ENCODE peak calls at places on chromosomes 5 and 9, in nine cellular contexts. C is HepG2, Z is HCT116, Q is H54, L is breast epithelium, H is heart left ventricle, V is tibial nerve, N is ovary, I is adrenal gland. E is an unnamed sample.

GRCh38 chr5:52727568-52727967 is 60.1 kb upstream of the ITGA1 start:
- DNase-seq in C (no peak), Z (no peak), Q (no peak), L (no peak), H (peak), V (no peak), N (no peak), I (peak), E (no peak)

GRCh38 chr9:110710420-110710819 is 41.8 kb downstream of the MUSK start:
- DNase-seq in C (no peak), Z (no peak), Q (no peak), L (no peak), H (no peak), V (no peak), N (no peak), I (no peak), E (no peak)

GRCh38 chr5:152314196-152314829 is 90.8 kb downstream of the NMUR2 start:
- DNase-seq in C (no peak), Z (no peak), Q (no peak), L (no peak), H (no peak), V (no peak), N (no peak), I (no peak), E (no peak)

GRCh38 chr9:78397045-78397843 is 100.3 kb downstream of the PSAT1 start:
- DNase-seq in C (no peak), Z (no peak), Q (no peak), L (no peak), H (no peak), V (no peak), N (no peak), I (no peak), E (no peak)

GRCh38 chr9:37151802-37152201 is 31.4 kb downstream of the ZCCHC7 start:
- DNase-seq in C (no peak), Z (no peak), Q (no peak), L (no peak), H (no peak), V (no peak), N (no peak), I (no peak), E (no peak)

GRCh38 chr9:85142461-85143401 is 473.2 kb downstream of the NTRK2 start:
- DNase-seq in C (peak), Z (peak), Q (peak), L (no peak), H (peak), V (peak), N (no peak), I (no peak), E (peak)

GRCh38 chr9:117416856-117417255 is 2.0 kb upstream of the ASTN2 start:
- DNase-seq in C (no peak), Z (no peak), Q (no peak), L (no peak), H (no peak), V (no peak), N (no peak), I (no peak), E (no peak)

GRCh38 chr9:17962747-17963146 is 383.9 kb downstream of the SH3GL2 start:
- DNase-seq in C (no peak), Z (no peak), Q (no peak), L (no peak), H (peak), V (no peak), N (no peak), I (no peak), E (no peak)

GRCh38 chr9:108831496-108832178 is 24.1 kb downstream of the ACTL7B start:
- DNase-seq in C (no peak), Z (no peak), Q (no peak), L (no peak), H (no peak), V (no peak), N (no peak), I (no peak), E (no peak)

GRCh38 chr5:109844148-109844547 is 154.4 kb downstream of the MAN2A1 start:
- DNase-seq in C (no peak), Z (no peak), Q (no peak), L (no peak), H (no peak), V (no peak), N (no peak), I (no peak), E (no peak)

GRCh38 chr5:36239370-36240293 is 2.1 kb downstream of the NADK2 start:
- DNase-seq in C (peak), Z (no peak), Q (no peak), L (no peak), H (no peak), V (no peak), N (no peak), I (no peak), E (no peak)

GRCh38 chr5:160064979-160065619 is 54.2 kb downstream of the PWWP2A start:
- DNase-seq in C (no peak), Z (no peak), Q (no peak), L (no peak), H (no peak), V (no peak), N (no peak), I (no peak), E (no peak)

GRCh38 chr5:36573441-36573840 is 33.0 kb upstream of the SLC1A3 start:
- DNase-seq in C (no peak), Z (no peak), Q (peak), L (no peak), H (no peak), V (no peak), N (no peak), I (no peak), E (no peak)

GRCh38 chr5:36669015-36669651 is 62.7 kb downstream of the SLC1A3 start:
- DNase-seq in C (no peak), Z (no peak), Q (no peak), L (no peak), H (peak), V (no peak), N (no peak), I (no peak), E (no peak)

GRCh38 chr9:37608250-37608649 is 15.9 kb upstream of the TOMM5 start:
- DNase-seq in C (no peak), Z (no peak), Q (no peak), L (no peak), H (no peak), V (no peak), N (no peak), I (no peak), E (no peak)

GRCh38 chr9:113187935-113188595 is 33.0 kb downstream of the FKBP15 start:
- DNase-seq in C (peak), Z (peak), Q (peak), L (no peak), H (peak), V (peak), N (no peak), I (no peak), E (no peak)

GRCh38 chr9:133889498-133890301 is 102.4 kb downstream of the VAV2 start:
- DNase-seq in C (no peak), Z (no peak), Q (peak), L (no peak), H (no peak), V (no peak), N (no peak), I (no peak), E (no peak)

GRCh38 chr9:97527626-97528528 is 26.4 kb downstream of the TMOD1 start:
- DNase-seq in C (no peak), Z (no peak), Q (no peak), L (no peak), H (no peak), V (no peak), N (no peak), I (no peak), E (no peak)

GRCh38 chr5:68762201-68762600 is 331.6 kb upstream of the SLC30A5 start:
- DNase-seq in C (no peak), Z (no peak), Q (no peak), L (no peak), H (no peak), V (no peak), N (no peak), I (no peak), E (no peak)

GRCh38 chr9:120900821-120901220 is 23.8 kb upstream of the PHF19 start:
- DNase-seq in C (no peak), Z (no peak), Q (no peak), L (no peak), H (no peak), V (no peak), N (no peak), I (no peak), E (no peak)

GRCh38 chr9:38732849-38733248 is 12.9 kb upstream of the FAM240B start:
- DNase-seq in C (no peak), Z (no peak), Q (no peak), L (no peak), H (no peak), V (no peak), N (no peak), I (no peak), E (no peak)

GRCh38 chr9:93679536-93680444 is 103.4 kb downstream of the PHF2 start:
- DNase-seq in C (no peak), Z (no peak), Q (no peak), L (peak), H (no peak), V (no peak), N (no peak), I (peak), E (no peak)

GRCh38 chr9:93060746-93061259 is 2.3 kb downstream of the SUSD3 start:
- DNase-seq in C (no peak), Z (no peak), Q (peak), L (no peak), H (no peak), V (no peak), N (no peak), I (no peak), E (no peak)

GRCh38 chr9:134054891-134055811 is 12.7 kb downstream of the BRD3 start:
- DNase-seq in C (no peak), Z (no peak), Q (no peak), L (no peak), H (peak), V (no peak), N (no peak), I (peak), E (peak)

GRCh38 chr9:18542837-18543405 is 69.0 kb downstream of the ADAMTSL1 start:
- DNase-seq in C (no peak), Z (no peak), Q (no peak), L (no peak), H (no peak), V (no peak), N (no peak), I (no peak), E (no peak)

GRCh38 chr9:134680393-134681060 is 38.9 kb downstream of the COL5A1 start:
- DNase-seq in C (no peak), Z (no peak), Q (no peak), L (no peak), H (no peak), V (no peak), N (no peak), I (no peak), E (no peak)

GRCh38 chr5:131252824-131253171 is 11.1 kb upstream of the CDC42SE2 start:
- DNase-seq in C (no peak), Z (no peak), Q (no peak), L (no peak), H (peak), V (no peak), N (no peak), I (peak), E (no peak)

GRCh38 chr5:179833056-179833708 is 12.5 kb downstream of the SQSTM1 start:
- DNase-seq in C (no peak), Z (no peak), Q (no peak), L (no peak), H (no peak), V (no peak), N (no peak), I (no peak), E (no peak)

GRCh38 chr5:179833709-179834070 is 13.0 kb downstream of the SQSTM1 start:
- DNase-seq in C (no peak), Z (no peak), Q (no peak), L (no peak), H (no peak), V (no peak), N (no peak), I (no peak), E (no peak)

GRCh38 chr5:179829732-179830435 is 9.2 kb downstream of the SQSTM1 start:
- DNase-seq in C (no peak), Z (no peak), Q (no peak), L (no peak), H (no peak), V (no peak), N (no peak), I (no peak), E (no peak)

GRCh38 chr5:179834120-179834519 is 13.4 kb downstream of the SQSTM1 start:
- DNase-seq in C (no peak), Z (no peak), Q (no peak), L (no peak), H (no peak), V (no peak), N (no peak), I (no peak), E (no peak)

GRCh38 chr5:179832039-179832745 is 11.5 kb downstream of the SQSTM1 start:
- DNase-seq in C (no peak), Z (no peak), Q (no peak), L (no peak), H (no peak), V (no peak), N (no peak), I (no peak), E (no peak)
- TF ChIP-seq POLR2A in C (no peak), Z (no peak), Q (no peak), L (no peak), H (no peak), V (no peak), N (no peak), I (no peak), E (peak)

DNA sequence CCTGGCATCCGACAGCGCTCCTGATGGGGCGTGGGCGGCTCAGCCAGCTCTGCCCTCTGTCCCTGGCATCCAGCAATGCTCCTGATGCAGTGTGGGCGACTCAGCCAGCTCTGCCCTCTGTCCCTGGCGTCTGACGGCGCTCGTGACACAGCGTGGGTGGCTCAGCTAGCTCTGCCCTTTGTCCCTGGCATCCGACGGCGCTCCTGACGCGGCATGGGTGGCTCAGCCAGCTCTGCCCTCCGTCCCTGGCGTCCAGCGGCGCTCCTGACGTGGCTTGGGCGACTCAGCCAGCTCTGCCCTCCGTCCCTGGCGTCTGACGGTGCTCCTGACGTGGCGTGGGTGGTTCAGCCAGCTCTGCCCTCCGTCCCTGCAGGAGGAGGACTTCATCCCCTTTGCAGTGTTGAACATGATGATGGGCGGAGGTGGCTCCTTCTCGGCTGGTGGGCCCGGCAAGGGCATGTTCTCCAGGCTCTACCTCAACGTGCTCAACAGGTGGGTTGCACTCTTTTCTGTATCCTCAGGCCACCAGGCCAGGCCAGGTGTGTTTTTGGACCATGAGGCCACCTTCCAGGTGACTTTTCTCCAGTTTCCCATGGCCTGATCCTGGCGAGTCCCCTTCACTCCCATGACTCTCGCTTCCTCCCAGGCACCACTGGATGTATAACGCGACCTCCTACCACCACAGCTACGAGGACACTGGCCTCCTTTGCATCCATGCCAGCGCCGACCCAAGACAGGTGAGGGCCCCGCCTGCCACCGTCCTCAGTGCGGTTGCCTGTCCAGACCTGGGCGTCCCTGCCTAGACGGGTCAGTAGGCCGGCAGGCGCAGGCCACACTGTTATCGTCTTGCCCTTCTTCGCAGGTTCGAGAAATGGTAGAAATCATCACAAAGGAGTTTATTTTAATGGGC is 8.0 kb downstream of the PMPCA start:
- DNase-seq in C (no peak), Z (no peak), Q (no peak), L (no peak), H (no peak), V (no peak), N (no peak), I (no peak), E (no peak)
- TF ChIP-seq POLR2A in C (no peak), Z (no peak), Q (no peak), L (no peak), H (no peak), V (no peak), N (no peak), I (no peak), E (peak)

DNA sequence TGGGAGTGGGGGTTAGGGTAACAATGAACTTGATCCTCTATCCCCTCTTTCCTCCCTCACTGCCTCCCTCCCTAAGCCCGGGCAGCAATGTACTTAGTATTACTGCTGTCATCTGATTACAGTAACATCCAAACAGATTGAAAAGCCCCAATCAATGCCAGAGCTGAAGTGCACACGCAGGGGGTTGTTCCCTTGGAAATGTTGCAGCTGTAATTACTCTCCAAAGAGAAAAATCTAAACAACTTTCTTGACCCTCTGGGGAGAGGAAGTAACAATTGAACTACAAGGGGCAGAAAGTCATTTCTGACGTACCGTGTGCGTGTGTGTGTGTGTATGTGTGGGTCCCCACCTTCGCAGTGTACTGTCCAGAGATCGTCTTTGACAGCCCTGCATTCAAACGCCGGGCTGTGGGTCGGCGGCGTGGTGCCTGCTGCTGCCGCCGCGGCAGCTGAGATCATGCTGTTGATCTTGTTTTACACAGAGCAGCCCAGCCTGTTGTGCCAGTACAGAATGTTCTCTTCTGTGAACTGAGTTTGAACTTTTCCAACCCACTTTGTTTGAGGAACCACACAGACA is 66.0 kb upstream of the KLF9 start:
- DNase-seq in C (no peak), Z (no peak), Q (no peak), L (peak), H (peak), V (peak), N (peak), I (peak), E (no peak)
- TF ChIP-seq POLR2A in C (no peak), Z (no peak), Q (no peak), L (peak), H (peak), V (peak), N (peak), I (peak), E (no peak)

GRCh38 chr9:25677301-25678146 is 720 bp downstream of the TUSC1 start:
- DNase-seq in C (no peak), Z (no peak), Q (peak), L (peak), H (peak), V (peak), N (peak), I (peak), E (peak)
- TF ChIP-seq POLR2A in C (no peak), Z (no peak), Q (peak), L (peak), H (no peak), V (peak), N (peak), I (peak), E (no peak)

GRCh38 chr5:177483994-177484901 is 10.8 kb upstream of the DBN1 start:
- DNase-seq in C (no peak), Z (no peak), Q (no peak), L (no peak), H (no peak), V (no peak), N (no peak), I (no peak), E (no peak)
- TF ChIP-seq POLR2A in C (no peak), Z (no peak), Q (no peak), L (no peak), H (no peak), V (no peak), N (no peak), I (no peak), E (no peak)

DNA sequence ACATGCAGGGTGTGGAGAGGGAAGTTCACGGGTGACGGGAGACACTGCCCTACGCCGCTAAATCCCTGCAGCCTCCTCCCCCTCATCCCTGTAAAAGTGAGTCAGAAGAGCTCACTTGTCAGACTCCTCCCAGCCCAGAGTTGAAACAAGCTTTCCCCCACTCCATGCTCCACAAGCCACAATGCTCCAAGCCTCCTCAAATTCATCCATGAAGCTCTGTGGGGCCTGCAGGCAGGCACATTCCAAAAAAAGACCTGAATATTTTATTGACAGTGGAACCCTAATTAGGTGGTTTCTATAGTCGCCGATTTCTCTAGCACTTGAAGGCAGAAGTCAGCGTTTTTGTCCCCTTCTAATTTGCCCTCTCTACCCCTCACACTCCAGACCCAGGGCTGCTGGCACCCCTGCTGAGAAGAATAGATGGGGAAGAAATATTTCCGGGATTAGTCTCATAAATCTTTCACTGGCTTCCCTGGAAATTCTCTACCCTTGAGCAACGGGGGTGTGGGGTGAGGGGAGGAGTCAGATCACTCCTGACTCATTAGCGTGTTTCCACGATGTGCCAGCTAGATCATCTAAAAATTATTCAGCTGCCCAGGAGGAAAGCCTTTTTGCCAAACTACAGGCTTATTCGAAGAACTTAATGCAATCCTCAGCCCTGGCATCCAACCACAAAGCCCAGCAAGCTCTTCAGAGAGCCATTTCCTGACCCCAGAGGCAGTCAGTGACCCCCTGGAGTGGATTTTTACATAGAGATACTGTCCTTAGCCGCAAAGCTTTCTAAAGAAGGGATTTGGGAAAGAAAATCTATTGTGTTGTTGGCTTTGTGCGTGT is 97.1 kb downstream of the ENC1 start:
- DNase-seq in C (no peak), Z (peak), Q (peak), L (no peak), H (no peak), V (no peak), N (no peak), I (no peak), E (no peak)
- TF ChIP-seq POLR2A in C (no peak), Z (no peak), Q (peak), L (no peak), H (no peak), V (no peak), N (no peak), I (no peak), E (no peak)

GRCh38 chr5:32444191-32444945 is at the start of gene ZFR:
- DNase-seq in C (peak), Z (peak), Q (peak), L (peak), H (peak), V (peak), N (peak), I (peak), E (peak)
- TF ChIP-seq POLR2A in C (peak), Z (peak), Q (peak), L (peak), H (peak), V (peak), N (peak), I (peak), E (peak)

GRCh38 chr5:95723632-95724369 is 7.3 kb upstream of the RHOBTB3 start:
- DNase-seq in C (no peak), Z (no peak), Q (no peak), L (no peak), H (no peak), V (no peak), N (no peak), I (no peak), E (no peak)

GRCh38 chr5:95717439-95717838 is 13.7 kb upstream of the RHOBTB3 start:
- DNase-seq in C (no peak), Z (no peak), Q (no peak), L (no peak), H (no peak), V (no peak), N (no peak), I (no peak), E (no peak)

GRCh38 chr5:95718738-95719137 is 12.4 kb upstream of the RHOBTB3 start:
- DNase-seq in C (no peak), Z (no peak), Q (no peak), L (no peak), H (no peak), V (no peak), N (no peak), I (no peak), E (no peak)

GRCh38 chr5:95718203-95718602 is 12.9 kb upstream of the RHOBTB3 start:
- DNase-seq in C (no peak), Z (no peak), Q (no peak), L (no peak), H (no peak), V (no peak), N (no peak), I (no peak), E (no peak)

GRCh38 chr5:95720094-95720793 is 10.9 kb upstream of the RHOBTB3 start:
- DNase-seq in C (no peak), Z (no peak), Q (no peak), L (no peak), H (no peak), V (no peak), N (no peak), I (no peak), E (no peak)
- TF ChIP-seq POLR2A in C (no peak), Z (no peak), Q (no peak), L (no peak), H (no peak), V (no peak), N (no peak), I (no peak), E (no peak)

GRCh38 chr5:173297813-173298212 is 30.4 kb downstream of the STC2 start:
- DNase-seq in C (no peak), Z (no peak), Q (no peak), L (no peak), H (no peak), V (no peak), N (no peak), I (no peak), E (no peak)
- TF ChIP-seq POLR2A in C (no peak), Z (no peak), Q (no peak), L (no peak), H (no peak), V (no peak), N (no peak), I (no peak), E (no peak)

E was measured in GM12891.